ENCODE peak calls at places on chromosome 4, in nine cellular contexts. One of them, this sample, is unnamed.

GRCh38 chr4:56330691-56331090 is 56.6 kb downstream of the AASDH start:
- DNase-seq in CD4-positive, alpha-beta T cell: no peak
- DNase-seq in heart left ventricle: no peak
- DNase-seq in left lung: no peak
- DNase-seq in left ventricle myocardium inferior: no peak
- DNase-seq in uterus: no peak
- DNase-seq in cardiac muscle cell: no peak
- DNase-seq in tibial nerve: no peak
- DNase-seq in esophagus muscularis mucosa: no peak
- DNase-seq in this sample: no peak

GRCh38 chr4:174764105-174764729 is 64.8 kb downstream of the GLRA3 start:
- DNase-seq in left ventricle myocardium inferior: no peak
- DNase-seq in cardiac muscle cell: peak
- DNase-seq in uterus: no peak
- DNase-seq in esophagus muscularis mucosa: no peak
- DNase-seq in CD4-positive, alpha-beta T cell: no peak
- DNase-seq in heart left ventricle: no peak
- DNase-seq in tibial nerve: no peak
- DNase-seq in left lung: no peak
- DNase-seq in this sample: no peak

GRCh38 chr4:54683616-54684346 is 26.0 kb downstream of the KIT start:
- DNase-seq in left ventricle myocardium inferior: no peak
- DNase-seq in left lung: no peak
- DNase-seq in esophagus muscularis mucosa: no peak
- DNase-seq in cardiac muscle cell: peak
- DNase-seq in CD4-positive, alpha-beta T cell: peak
- DNase-seq in heart left ventricle: no peak
- DNase-seq in uterus: no peak
- DNase-seq in tibial nerve: no peak
- DNase-seq in this sample: no peak

GRCh38 chr4:10893417-10893816 is 208.8 kb upstream of the CLNK start:
- DNase-seq in heart left ventricle: no peak
- DNase-seq in left ventricle myocardium inferior: no peak
- DNase-seq in tibial nerve: no peak
- DNase-seq in esophagus muscularis mucosa: no peak
- DNase-seq in CD4-positive, alpha-beta T cell: no peak
- DNase-seq in cardiac muscle cell: peak
- DNase-seq in left lung: no peak
- DNase-seq in uterus: no peak
- DNase-seq in this sample: no peak

GRCh38 chr4:28948501-28948900 is 1771.7 kb upstream of the PCDH7 start:
- DNase-seq in tibial nerve: no peak
- DNase-seq in uterus: no peak
- DNase-seq in heart left ventricle: no peak
- DNase-seq in cardiac muscle cell: no peak
- DNase-seq in left ventricle myocardium inferior: no peak
- DNase-seq in CD4-positive, alpha-beta T cell: no peak
- DNase-seq in esophagus muscularis mucosa: no peak
- DNase-seq in left lung: no peak
- DNase-seq in this sample: no peak

GRCh38 chr4:105622269-105622668 is 69.8 kb downstream of the ARHGEF38 start:
- DNase-seq in tibial nerve: no peak
- DNase-seq in CD4-positive, alpha-beta T cell: no peak
- DNase-seq in uterus: no peak
- DNase-seq in left lung: no peak
- DNase-seq in left ventricle myocardium inferior: no peak
- DNase-seq in cardiac muscle cell: peak
- DNase-seq in esophagus muscularis mucosa: no peak
- DNase-seq in heart left ventricle: peak
- DNase-seq in this sample: peak

GRCh38 chr4:5824635-5825034 is 68.3 kb downstream of the CRMP1 start:
- DNase-seq in left ventricle myocardium inferior: no peak
- DNase-seq in heart left ventricle: no peak
- DNase-seq in uterus: no peak
- DNase-seq in tibial nerve: no peak
- DNase-seq in CD4-positive, alpha-beta T cell: no peak
- DNase-seq in cardiac muscle cell: peak
- DNase-seq in left lung: no peak
- DNase-seq in esophagus muscularis mucosa: no peak
- DNase-seq in this sample: no peak

GRCh38 chr4:124415206-124415605 is 297.3 kb downstream of the ANKRD50 start:
- DNase-seq in tibial nerve: no peak
- DNase-seq in esophagus muscularis mucosa: no peak
- DNase-seq in heart left ventricle: no peak
- DNase-seq in uterus: no peak
- DNase-seq in CD4-positive, alpha-beta T cell: no peak
- DNase-seq in cardiac muscle cell: no peak
- DNase-seq in left lung: no peak
- DNase-seq in left ventricle myocardium inferior: no peak
- DNase-seq in this sample: no peak

GRCh38 chr4:172362569-172362968 is 549.4 kb downstream of the GALNTL6 start:
- DNase-seq in cardiac muscle cell: no peak
- DNase-seq in tibial nerve: no peak
- DNase-seq in left ventricle myocardium inferior: no peak
- DNase-seq in uterus: no peak
- DNase-seq in left lung: no peak
- DNase-seq in CD4-positive, alpha-beta T cell: no peak
- DNase-seq in heart left ventricle: no peak
- DNase-seq in esophagus muscularis mucosa: no peak
- DNase-seq in this sample: no peak

GRCh38 chr4:152591361-152591760 is 55.5 kb upstream of the FBXW7 start:
- DNase-seq in uterus: peak
- DNase-seq in tibial nerve: peak
- DNase-seq in heart left ventricle: peak
- DNase-seq in CD4-positive, alpha-beta T cell: peak
- DNase-seq in left lung: peak
- DNase-seq in left ventricle myocardium inferior: peak
- DNase-seq in esophagus muscularis mucosa: peak
- DNase-seq in cardiac muscle cell: peak
- DNase-seq in this sample: no peak

GRCh38 chr4:107275192-107275591 is 239.1 kb upstream of the DKK2 start:
- DNase-seq in CD4-positive, alpha-beta T cell: no peak
- DNase-seq in esophagus muscularis mucosa: no peak
- DNase-seq in left ventricle myocardium inferior: no peak
- DNase-seq in uterus: no peak
- DNase-seq in cardiac muscle cell: no peak
- DNase-seq in tibial nerve: no peak
- DNase-seq in left lung: no peak
- DNase-seq in heart left ventricle: no peak
- DNase-seq in this sample: no peak

GRCh38 chr4:19689511-19689910 is 562.2 kb upstream of the SLIT2 start:
- DNase-seq in cardiac muscle cell: no peak
- DNase-seq in uterus: no peak
- DNase-seq in left lung: no peak
- DNase-seq in left ventricle myocardium inferior: no peak
- DNase-seq in CD4-positive, alpha-beta T cell: no peak
- DNase-seq in esophagus muscularis mucosa: no peak
- DNase-seq in heart left ventricle: no peak
- DNase-seq in tibial nerve: no peak
- DNase-seq in this sample: no peak

GRCh38 chr4:1880332-1880731 is 9.1 kb downstream of the NSD2 start:
- DNase-seq in cardiac muscle cell: no peak
- DNase-seq in CD4-positive, alpha-beta T cell: no peak
- DNase-seq in esophagus muscularis mucosa: no peak
- DNase-seq in left ventricle myocardium inferior: no peak
- DNase-seq in uterus: no peak
- DNase-seq in left lung: no peak
- DNase-seq in tibial nerve: no peak
- DNase-seq in heart left ventricle: no peak
- DNase-seq in this sample: no peak
- H3K27ac ChIP-seq in cardiac muscle cell: peak
- H3K27ac ChIP-seq in CD4-positive, alpha-beta T cell: no peak
- H3K27ac ChIP-seq in esophagus muscularis mucosa: no peak
- H3K27ac ChIP-seq in left ventricle myocardium inferior: no peak
- H3K27ac ChIP-seq in uterus: no peak
- H3K27ac ChIP-seq in left lung: no peak
- H3K27ac ChIP-seq in tibial nerve: no peak
- H3K27ac ChIP-seq in heart left ventricle: no peak
- H3K27ac ChIP-seq in this sample: no peak

DNA sequence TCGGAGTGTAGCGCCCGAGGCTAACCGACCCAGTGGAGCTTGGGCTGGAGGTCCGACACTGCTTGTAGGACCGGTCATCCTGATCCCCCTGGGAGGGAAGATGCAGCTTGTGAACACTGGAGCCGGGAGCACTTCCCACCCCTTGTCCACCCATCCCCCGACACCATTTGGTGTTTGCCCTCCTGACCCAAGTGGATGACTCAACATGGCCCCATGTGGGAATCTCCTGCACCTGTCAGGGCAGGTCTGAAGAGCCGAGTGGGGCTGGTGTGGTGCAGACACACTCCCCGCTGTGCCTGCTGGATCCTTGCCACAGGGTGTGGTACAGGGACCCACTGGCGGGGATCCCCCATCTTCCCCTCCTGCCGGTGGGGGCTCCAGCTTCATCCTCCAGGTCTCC is 90.0 kb upstream of the AFAP1 start:
- DNase-seq in left lung: no peak
- DNase-seq in uterus: no peak
- DNase-seq in esophagus muscularis mucosa: no peak
- DNase-seq in CD4-positive, alpha-beta T cell: no peak
- DNase-seq in cardiac muscle cell: no peak
- DNase-seq in left ventricle myocardium inferior: no peak
- DNase-seq in heart left ventricle: no peak
- DNase-seq in tibial nerve: no peak
- DNase-seq in this sample: peak
- TF ChIP-seq CTCF in left lung: no peak
- TF ChIP-seq CTCF in uterus: no peak
- TF ChIP-seq CTCF in esophagus muscularis mucosa: no peak
- TF ChIP-seq CTCF in CD4-positive, alpha-beta T cell: no peak
- TF ChIP-seq CTCF in cardiac muscle cell: no peak
- TF ChIP-seq CTCF in left ventricle myocardium inferior: no peak
- TF ChIP-seq CTCF in heart left ventricle: no peak
- TF ChIP-seq CTCF in tibial nerve: no peak
- TF ChIP-seq CTCF in this sample: no peak

GRCh38 chr4:185638548-185639301 is 103.4 kb upstream of the PDLIM3 start:
- DNase-seq in uterus: no peak
- DNase-seq in cardiac muscle cell: no peak
- DNase-seq in left ventricle myocardium inferior: no peak
- DNase-seq in tibial nerve: no peak
- DNase-seq in CD4-positive, alpha-beta T cell: no peak
- DNase-seq in esophagus muscularis mucosa: no peak
- DNase-seq in left lung: no peak
- DNase-seq in heart left ventricle: no peak
- DNase-seq in this sample: no peak
- H3K27ac ChIP-seq in uterus: no peak
- H3K27ac ChIP-seq in cardiac muscle cell: peak
- H3K27ac ChIP-seq in left ventricle myocardium inferior: no peak
- H3K27ac ChIP-seq in tibial nerve: no peak
- H3K27ac ChIP-seq in CD4-positive, alpha-beta T cell: no peak
- H3K27ac ChIP-seq in esophagus muscularis mucosa: no peak
- H3K27ac ChIP-seq in left lung: no peak
- H3K27ac ChIP-seq in heart left ventricle: no peak
- H3K27ac ChIP-seq in this sample: no peak

GRCh38 chr4:74793757-74794340 is 474 bp downstream of the BTC start:
- DNase-seq in tibial nerve: no peak
- DNase-seq in heart left ventricle: peak
- DNase-seq in CD4-positive, alpha-beta T cell: no peak
- DNase-seq in left lung: peak
- DNase-seq in cardiac muscle cell: peak
- DNase-seq in left ventricle myocardium inferior: no peak
- DNase-seq in esophagus muscularis mucosa: no peak
- DNase-seq in uterus: peak
- DNase-seq in this sample: no peak
- TF ChIP-seq CTCF in tibial nerve: no peak
- TF ChIP-seq CTCF in heart left ventricle: peak
- TF ChIP-seq CTCF in CD4-positive, alpha-beta T cell: no peak
- TF ChIP-seq CTCF in left lung: no peak
- TF ChIP-seq CTCF in cardiac muscle cell: peak
- TF ChIP-seq CTCF in left ventricle myocardium inferior: peak
- TF ChIP-seq CTCF in esophagus muscularis mucosa: peak
- TF ChIP-seq CTCF in uterus: no peak
- TF ChIP-seq CTCF in this sample: no peak

DNA sequence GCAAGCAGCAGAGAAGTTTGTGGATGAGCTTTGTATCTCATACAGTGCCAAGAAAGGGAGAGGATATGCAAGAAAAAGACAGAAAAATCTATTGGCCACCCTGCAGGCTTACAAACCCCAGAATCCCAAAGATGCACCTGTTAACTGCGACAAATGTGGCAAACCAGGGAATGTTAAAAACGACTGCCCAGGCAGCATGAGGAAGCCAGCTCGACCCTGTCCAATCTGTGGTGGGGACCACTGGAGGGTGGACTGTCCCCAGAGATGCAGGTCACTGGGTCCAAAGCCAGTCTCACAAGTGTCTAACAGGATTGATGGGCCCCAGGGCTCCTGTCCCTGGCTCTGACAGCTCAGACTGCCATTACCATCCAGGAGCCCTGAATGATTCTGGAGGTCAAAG is 12.9 kb upstream of the COL25A1 start:
- DNase-seq in tibial nerve: no peak
- DNase-seq in left ventricle myocardium inferior: no peak
- DNase-seq in left lung: no peak
- DNase-seq in cardiac muscle cell: no peak
- DNase-seq in CD4-positive, alpha-beta T cell: no peak
- DNase-seq in uterus: no peak
- DNase-seq in heart left ventricle: no peak
- DNase-seq in esophagus muscularis mucosa: no peak
- DNase-seq in this sample: no peak
- H3K27ac ChIP-seq in tibial nerve: no peak
- H3K27ac ChIP-seq in left ventricle myocardium inferior: no peak
- H3K27ac ChIP-seq in left lung: no peak
- H3K27ac ChIP-seq in cardiac muscle cell: no peak
- H3K27ac ChIP-seq in CD4-positive, alpha-beta T cell: no peak
- H3K27ac ChIP-seq in uterus: no peak
- H3K27ac ChIP-seq in heart left ventricle: no peak
- H3K27ac ChIP-seq in esophagus muscularis mucosa: no peak
- H3K27ac ChIP-seq in this sample: no peak

DNA sequence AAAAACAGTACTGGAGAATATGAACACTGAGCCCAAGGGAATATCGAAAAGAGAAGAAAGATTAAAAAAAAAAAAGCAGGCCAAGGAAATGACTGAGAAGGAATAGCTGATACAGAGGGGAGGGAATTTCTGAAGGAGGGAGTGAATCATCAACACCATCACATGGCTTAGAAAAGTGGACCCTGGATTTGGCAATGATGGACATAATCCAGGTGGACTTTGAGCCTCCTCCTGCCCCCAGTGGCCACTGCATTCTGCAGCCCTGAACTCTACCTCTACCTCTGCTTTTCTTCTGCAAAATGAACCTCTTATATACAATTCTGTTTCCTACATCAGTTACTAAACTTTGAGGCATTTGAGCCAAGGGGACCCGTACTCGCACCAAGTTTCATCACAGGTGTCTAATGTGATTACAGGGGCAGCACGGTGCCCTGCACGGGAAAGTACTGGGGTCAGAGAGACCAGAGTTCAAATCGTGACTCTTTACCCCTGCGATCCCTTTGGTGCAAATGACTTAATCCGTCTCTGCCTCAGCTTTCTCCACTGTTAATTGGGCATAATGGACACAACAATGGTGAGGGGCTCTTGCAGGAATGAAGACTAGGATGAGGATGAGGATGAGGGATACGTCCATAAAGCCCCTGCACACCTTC is 1.1 kb downstream of the OCIAD2 start:
- DNase-seq in tibial nerve: no peak
- DNase-seq in CD4-positive, alpha-beta T cell: no peak
- DNase-seq in uterus: no peak
- DNase-seq in left ventricle myocardium inferior: no peak
- DNase-seq in heart left ventricle: no peak
- DNase-seq in esophagus muscularis mucosa: no peak
- DNase-seq in cardiac muscle cell: no peak
- DNase-seq in left lung: no peak
- DNase-seq in this sample: no peak
- TF ChIP-seq CTCF in tibial nerve: no peak
- TF ChIP-seq CTCF in CD4-positive, alpha-beta T cell: no peak
- TF ChIP-seq CTCF in uterus: no peak
- TF ChIP-seq CTCF in left ventricle myocardium inferior: no peak
- TF ChIP-seq CTCF in heart left ventricle: no peak
- TF ChIP-seq CTCF in esophagus muscularis mucosa: no peak
- TF ChIP-seq CTCF in cardiac muscle cell: peak
- TF ChIP-seq CTCF in left lung: no peak
- TF ChIP-seq CTCF in this sample: no peak